ENCODE peak calls at places on chromosomes 13 and 19, in eight cellular contexts. Y is Panc1, A is T-helper 1 cell, S is kidney tubule cell, K is GM12865, J is iPS-NIHi11, F is frontal cortex, M is small intestine. P is an unnamed sample.

GRCh38 chr19:36136975-36137686 is 2.7 kb upstream of the CAPNS1 start:
- DNase-seq in S (peak), M (peak), F (no peak), Y (peak), K (no peak), A (no peak), J (peak), P (peak)

GRCh38 chr19:39802958-39803357 is 24.3 kb downstream of the LEUTX start:
- DNase-seq in F (no peak), J (no peak), K (no peak), S (no peak), Y (no peak), M (no peak), A (no peak), P (no peak)

GRCh38 chr19:3722443-3723109 is 14.4 kb downstream of the TJP3 start:
- DNase-seq in F (no peak), Y (no peak), K (no peak), S (no peak), M (peak), A (no peak), J (peak), P (peak)

GRCh38 chr13:95643009-95643408 is 1.5 kb downstream of the DZIP1 start:
- DNase-seq in M (no peak), S (no peak), Y (no peak), F (no peak), J (no peak), K (no peak), A (no peak), P (no peak)

GRCh38 chr13:44726214-44726613 is 150.1 kb upstream of the TSC22D1 start:
- DNase-seq in S (no peak), Y (no peak), K (no peak), J (no peak), M (no peak), F (no peak), A (no peak), P (no peak)

GRCh38 chr19:38564981-38565685 is 52.6 kb downstream of the MAP4K1 start:
- DNase-seq in S (no peak), Y (no peak), F (no peak), M (no peak), A (no peak), K (peak), J (peak), P (no peak)

GRCh38 chr13:51811046-51811445 is 7.1 kb upstream of the DHRS12 start:
- DNase-seq in A (no peak), F (no peak), J (no peak), Y (no peak), M (no peak), K (no peak), S (no peak), P (no peak)

GRCh38 chr13:29465741-29466293 is 129.7 kb downstream of the SLC7A1 start:
- DNase-seq in K (no peak), A (no peak), M (no peak), J (no peak), Y (no peak), F (no peak), S (peak), P (no peak)

GRCh38 chr13:102277286-102277685 is 124.6 kb downstream of the FGF14 start:
- DNase-seq in S (no peak), F (no peak), A (no peak), M (no peak), Y (no peak), K (no peak), J (no peak), P (no peak)

GRCh38 chr19:46009530-46010510 is 13.0 kb downstream of the PGLYRP1 start:
- DNase-seq in A (peak), Y (no peak), M (peak), S (peak), K (peak), J (peak), F (peak), P (peak)

GRCh38 chr13:79859756-79860155 is 378.8 kb downstream of the NDFIP2 start:
- DNase-seq in A (no peak), M (no peak), S (no peak), K (no peak), F (no peak), J (no peak), Y (no peak), P (no peak)

GRCh38 chr19:14686411-14686810 is 3.4 kb upstream of the ZNF333 start:
- DNase-seq in F (no peak), M (peak), A (no peak), Y (no peak), K (peak), J (no peak), S (peak), P (peak)